ENCODE peak calls at places on chromosomes 4 and X, in eight cellular contexts. One of them, this sample, is unnamed.

GRCh38 chr4:101357751-101358150 is 10.4 kb upstream of the PPP3CA start:
- DNase-seq in CD8-positive, alpha-beta memory T cell: no peak
- DNase-seq in GM23248: peak
- DNase-seq in MM.1S: no peak
- DNase-seq in kidney: no peak
- DNase-seq in right lobe of liver: no peak
- DNase-seq in neural progenitor cell: no peak
- DNase-seq in brain microvascular endothelial cell: peak
- DNase-seq in this sample: no peak

GRCh38 chrX:151973851-151974335 is 583 bp downstream of the GABRE start:
- DNase-seq in CD8-positive, alpha-beta memory T cell: no peak
- DNase-seq in GM23248: peak
- DNase-seq in MM.1S: no peak
- DNase-seq in kidney: peak
- DNase-seq in right lobe of liver: no peak
- DNase-seq in neural progenitor cell: no peak
- DNase-seq in brain microvascular endothelial cell: no peak
- DNase-seq in this sample: peak

GRCh38 chr4:157992038-157992706 is 180.7 kb downstream of the GASK1B start:
- DNase-seq in CD8-positive, alpha-beta memory T cell: peak
- DNase-seq in GM23248: peak
- DNase-seq in MM.1S: peak
- DNase-seq in kidney: no peak
- DNase-seq in right lobe of liver: no peak
- DNase-seq in neural progenitor cell: peak
- DNase-seq in brain microvascular endothelial cell: peak
- DNase-seq in this sample: peak

GRCh38 chrX:41558531-41558930 is 111.4 kb downstream of the NYX start:
- DNase-seq in CD8-positive, alpha-beta memory T cell: peak
- DNase-seq in GM23248: peak
- DNase-seq in MM.1S: peak
- DNase-seq in kidney: no peak
- DNase-seq in right lobe of liver: no peak
- DNase-seq in neural progenitor cell: peak
- DNase-seq in brain microvascular endothelial cell: no peak
- DNase-seq in this sample: no peak

GRCh38 chrX:51893931-51894696 is 691 bp downstream of the MAGED1 start:
- DNase-seq in CD8-positive, alpha-beta memory T cell: peak
- DNase-seq in GM23248: peak
- DNase-seq in MM.1S: peak
- DNase-seq in kidney: no peak
- DNase-seq in right lobe of liver: no peak
- DNase-seq in neural progenitor cell: peak
- DNase-seq in brain microvascular endothelial cell: no peak
- DNase-seq in this sample: peak

GRCh38 chr4:3206439-3207100 is 42.4 kb upstream of the MSANTD1 start:
- DNase-seq in CD8-positive, alpha-beta memory T cell: no peak
- DNase-seq in GM23248: no peak
- DNase-seq in MM.1S: no peak
- DNase-seq in kidney: no peak
- DNase-seq in right lobe of liver: no peak
- DNase-seq in neural progenitor cell: no peak
- DNase-seq in brain microvascular endothelial cell: no peak
- DNase-seq in this sample: no peak

GRCh38 chrX:71251456-71251973 is 2.4 kb downstream of the ZMYM3 start:
- DNase-seq in CD8-positive, alpha-beta memory T cell: no peak
- DNase-seq in GM23248: no peak
- DNase-seq in MM.1S: no peak
- DNase-seq in kidney: no peak
- DNase-seq in right lobe of liver: no peak
- DNase-seq in neural progenitor cell: no peak
- DNase-seq in brain microvascular endothelial cell: no peak
- DNase-seq in this sample: no peak

GRCh38 chrX:51851507-51852085 is 41.8 kb upstream of the MAGED1 start:
- DNase-seq in CD8-positive, alpha-beta memory T cell: no peak
- DNase-seq in GM23248: no peak
- DNase-seq in MM.1S: peak
- DNase-seq in kidney: no peak
- DNase-seq in right lobe of liver: no peak
- DNase-seq in neural progenitor cell: no peak
- DNase-seq in brain microvascular endothelial cell: no peak
- DNase-seq in this sample: peak

GRCh38 chr4:42655921-42656735 is 777 bp downstream of the ATP8A1 start:
- DNase-seq in CD8-positive, alpha-beta memory T cell: peak
- DNase-seq in GM23248: peak
- DNase-seq in MM.1S: peak
- DNase-seq in kidney: peak
- DNase-seq in right lobe of liver: peak
- DNase-seq in neural progenitor cell: peak
- DNase-seq in brain microvascular endothelial cell: no peak
- DNase-seq in this sample: no peak

GRCh38 chr4:108053281-108053701 is 63.6 kb downstream of the HADH start:
- DNase-seq in CD8-positive, alpha-beta memory T cell: no peak
- DNase-seq in GM23248: no peak
- DNase-seq in MM.1S: no peak
- DNase-seq in kidney: no peak
- DNase-seq in right lobe of liver: no peak
- DNase-seq in neural progenitor cell: no peak
- DNase-seq in brain microvascular endothelial cell: no peak
- DNase-seq in this sample: no peak

GRCh38 chr4:172142331-172142738 is 329.1 kb downstream of the GALNTL6 start:
- DNase-seq in CD8-positive, alpha-beta memory T cell: no peak
- DNase-seq in GM23248: peak
- DNase-seq in MM.1S: no peak
- DNase-seq in kidney: no peak
- DNase-seq in right lobe of liver: no peak
- DNase-seq in neural progenitor cell: no peak
- DNase-seq in brain microvascular endothelial cell: no peak
- DNase-seq in this sample: no peak

GRCh38 chr4:40311811-40312346 is 23.3 kb upstream of the CHRNA9 start:
- DNase-seq in CD8-positive, alpha-beta memory T cell: peak
- DNase-seq in GM23248: no peak
- DNase-seq in MM.1S: peak
- DNase-seq in kidney: no peak
- DNase-seq in right lobe of liver: no peak
- DNase-seq in neural progenitor cell: no peak
- DNase-seq in brain microvascular endothelial cell: no peak
- DNase-seq in this sample: peak

GRCh38 chr4:154618708-154619315 is 6.4 kb upstream of the FGG start:
- DNase-seq in CD8-positive, alpha-beta memory T cell: peak
- DNase-seq in GM23248: peak
- DNase-seq in MM.1S: peak
- DNase-seq in kidney: no peak
- DNase-seq in right lobe of liver: peak
- DNase-seq in neural progenitor cell: peak
- DNase-seq in brain microvascular endothelial cell: peak
- DNase-seq in this sample: peak

GRCh38 chr4:119629142-119629471 is 503 bp upstream of the PDE5A start:
- DNase-seq in CD8-positive, alpha-beta memory T cell: no peak
- DNase-seq in GM23248: no peak
- DNase-seq in MM.1S: no peak
- DNase-seq in kidney: no peak
- DNase-seq in right lobe of liver: no peak
- DNase-seq in neural progenitor cell: no peak
- DNase-seq in brain microvascular endothelial cell: no peak
- DNase-seq in this sample: no peak

GRCh38 chrX:68942141-68942540 is 113.3 kb downstream of the EFNB1 start:
- DNase-seq in CD8-positive, alpha-beta memory T cell: no peak
- DNase-seq in GM23248: no peak
- DNase-seq in MM.1S: no peak
- DNase-seq in kidney: no peak
- DNase-seq in right lobe of liver: no peak
- DNase-seq in neural progenitor cell: no peak
- DNase-seq in brain microvascular endothelial cell: no peak
- DNase-seq in this sample: no peak

GRCh38 chr4:41881931-41882621 is 53.2 kb upstream of the TMEM33 start:
- DNase-seq in CD8-positive, alpha-beta memory T cell: no peak
- DNase-seq in GM23248: peak
- DNase-seq in MM.1S: peak
- DNase-seq in kidney: no peak
- DNase-seq in right lobe of liver: no peak
- DNase-seq in neural progenitor cell: peak
- DNase-seq in brain microvascular endothelial cell: no peak
- DNase-seq in this sample: no peak

GRCh38 chrX:109857898-109858297 is 124.8 kb upstream of the ACSL4 start:
- DNase-seq in CD8-positive, alpha-beta memory T cell: no peak
- DNase-seq in GM23248: peak
- DNase-seq in MM.1S: no peak
- DNase-seq in kidney: no peak
- DNase-seq in right lobe of liver: no peak
- DNase-seq in neural progenitor cell: no peak
- DNase-seq in brain microvascular endothelial cell: no peak
- DNase-seq in this sample: peak

GRCh38 chr4:10317345-10317744 is 139.9 kb downstream of the ZNF518B start:
- DNase-seq in CD8-positive, alpha-beta memory T cell: no peak
- DNase-seq in GM23248: no peak
- DNase-seq in MM.1S: no peak
- DNase-seq in kidney: no peak
- DNase-seq in right lobe of liver: no peak
- DNase-seq in neural progenitor cell: no peak
- DNase-seq in brain microvascular endothelial cell: no peak
- DNase-seq in this sample: no peak

GRCh38 chr4:32462944-32463343 is 1742.8 kb downstream of the PCDH7 start:
- DNase-seq in CD8-positive, alpha-beta memory T cell: no peak
- DNase-seq in GM23248: peak
- DNase-seq in MM.1S: peak
- DNase-seq in kidney: no peak
- DNase-seq in right lobe of liver: no peak
- DNase-seq in neural progenitor cell: peak
- DNase-seq in brain microvascular endothelial cell: peak
- DNase-seq in this sample: no peak

GRCh38 chr4:180377741-180378140 is 1865.5 kb upstream of the TENM3 start:
- DNase-seq in CD8-positive, alpha-beta memory T cell: no peak
- DNase-seq in GM23248: no peak
- DNase-seq in MM.1S: no peak
- DNase-seq in kidney: no peak
- DNase-seq in right lobe of liver: no peak
- DNase-seq in neural progenitor cell: no peak
- DNase-seq in brain microvascular endothelial cell: no peak
- DNase-seq in this sample: no peak

DNA sequence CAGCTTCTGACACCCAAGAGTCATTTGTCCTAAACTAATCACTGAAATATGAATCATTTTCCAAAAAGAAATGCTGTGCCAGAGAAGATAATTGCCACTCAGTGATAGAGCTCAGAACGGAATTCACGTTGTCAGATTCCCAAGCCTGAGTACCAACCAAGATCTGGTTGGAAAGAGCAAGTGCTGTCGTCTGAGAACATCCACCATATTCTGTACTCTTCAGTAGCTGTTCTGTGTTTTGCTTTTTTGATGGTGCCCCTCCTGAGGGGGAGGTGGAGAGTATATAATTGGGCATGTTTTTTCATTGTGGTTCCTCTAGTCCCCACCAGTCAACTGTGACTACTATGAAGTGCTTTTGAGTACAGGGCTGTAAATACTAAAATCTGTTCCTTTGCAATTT is 13.2 kb downstream of the RUFY3 start:
- DNase-seq in CD8-positive, alpha-beta memory T cell: peak
- DNase-seq in GM23248: peak
- DNase-seq in MM.1S: no peak
- DNase-seq in kidney: no peak
- DNase-seq in right lobe of liver: no peak
- DNase-seq in neural progenitor cell: no peak
- DNase-seq in brain microvascular endothelial cell: no peak
- DNase-seq in this sample: no peak
- H3K27ac ChIP-seq in CD8-positive, alpha-beta memory T cell: peak
- H3K27ac ChIP-seq in GM23248: peak
- H3K27ac ChIP-seq in MM.1S: peak
- H3K27ac ChIP-seq in kidney: peak
- H3K27ac ChIP-seq in right lobe of liver: peak
- H3K27ac ChIP-seq in neural progenitor cell: no peak
- H3K27ac ChIP-seq in brain microvascular endothelial cell: peak
- H3K27ac ChIP-seq in this sample: peak

GRCh38 chr4:38114435-38114834 is 154.2 kb downstream of the PTTG2 start:
- DNase-seq in CD8-positive, alpha-beta memory T cell: no peak
- DNase-seq in GM23248: peak
- DNase-seq in MM.1S: no peak
- DNase-seq in kidney: no peak
- DNase-seq in right lobe of liver: no peak
- DNase-seq in neural progenitor cell: peak
- DNase-seq in brain microvascular endothelial cell: no peak
- DNase-seq in this sample: no peak
- H3K27ac ChIP-seq in CD8-positive, alpha-beta memory T cell: no peak
- H3K27ac ChIP-seq in GM23248: no peak
- H3K27ac ChIP-seq in MM.1S: no peak
- H3K27ac ChIP-seq in kidney: no peak
- H3K27ac ChIP-seq in right lobe of liver: no peak
- H3K27ac ChIP-seq in neural progenitor cell: peak
- H3K27ac ChIP-seq in brain microvascular endothelial cell: no peak
- H3K27ac ChIP-seq in this sample: no peak

DNA sequence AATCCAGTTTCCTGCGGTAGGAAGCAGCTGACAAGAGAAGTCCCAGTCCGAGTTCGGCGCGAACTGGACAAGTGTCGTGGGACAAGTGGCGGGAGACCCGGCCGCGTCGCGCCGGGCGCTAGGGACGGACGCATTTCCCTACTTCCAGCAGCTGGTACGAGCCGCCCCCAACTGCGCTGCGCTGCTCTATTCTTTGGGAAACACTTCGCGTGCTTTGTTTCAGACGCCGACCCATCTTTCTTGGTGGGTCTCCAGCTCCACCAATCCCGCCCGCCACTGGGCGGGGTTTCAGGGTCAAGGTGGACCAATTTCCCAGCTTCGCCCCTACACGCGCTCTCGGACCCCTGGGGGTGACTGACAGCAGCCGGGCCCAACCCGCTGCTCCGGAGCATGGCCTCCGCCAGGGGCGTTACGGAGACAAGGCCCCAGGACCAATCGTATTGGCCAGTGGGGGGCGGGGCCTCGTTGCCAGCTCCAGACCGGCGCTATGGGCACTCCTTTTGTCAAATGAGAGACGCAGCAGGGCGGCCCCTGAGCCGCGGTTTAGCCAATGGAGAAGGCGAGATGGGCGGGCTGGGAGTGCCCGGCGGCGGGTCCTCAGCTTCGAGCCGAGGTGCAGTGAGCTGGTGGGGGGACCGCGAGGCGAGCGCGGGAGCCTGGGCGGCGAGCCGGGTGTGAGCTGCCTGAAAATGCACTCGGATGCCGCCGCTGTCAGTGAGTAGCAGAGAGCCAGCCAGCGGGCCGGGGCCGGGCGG is at the start of gene DCUN1D4:
- DNase-seq in CD8-positive, alpha-beta memory T cell: peak
- DNase-seq in GM23248: peak
- DNase-seq in MM.1S: peak
- DNase-seq in kidney: peak
- DNase-seq in right lobe of liver: peak
- DNase-seq in neural progenitor cell: peak
- DNase-seq in brain microvascular endothelial cell: peak
- DNase-seq in this sample: peak
- H3K27ac ChIP-seq in CD8-positive, alpha-beta memory T cell: peak
- H3K27ac ChIP-seq in GM23248: peak
- H3K27ac ChIP-seq in MM.1S: peak
- H3K27ac ChIP-seq in kidney: peak
- H3K27ac ChIP-seq in right lobe of liver: peak
- H3K27ac ChIP-seq in neural progenitor cell: peak
- H3K27ac ChIP-seq in brain microvascular endothelial cell: peak
- H3K27ac ChIP-seq in this sample: peak

DNA sequence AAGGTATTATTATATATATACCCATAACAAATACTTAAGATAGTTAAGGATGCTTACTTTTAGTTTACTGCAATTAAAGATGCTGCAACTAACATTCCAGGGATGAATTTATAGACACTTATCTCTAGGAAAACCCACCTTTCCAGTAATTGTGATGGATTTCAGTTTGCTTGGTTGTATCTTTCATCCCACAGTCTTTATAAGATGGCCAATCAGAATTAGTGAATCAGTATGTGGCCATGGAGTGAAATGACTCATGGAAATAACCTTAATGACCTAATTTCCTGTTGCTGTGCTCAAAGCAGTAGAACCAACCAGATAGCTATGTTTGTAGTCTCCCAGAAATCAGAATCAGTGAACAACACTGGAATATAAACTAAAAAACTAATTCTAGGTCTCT is 26.4 kb downstream of the MOSPD2 start:
- DNase-seq in CD8-positive, alpha-beta memory T cell: no peak
- DNase-seq in GM23248: peak
- DNase-seq in MM.1S: peak
- DNase-seq in kidney: no peak
- DNase-seq in right lobe of liver: no peak
- DNase-seq in neural progenitor cell: no peak
- DNase-seq in brain microvascular endothelial cell: peak
- DNase-seq in this sample: peak
- H3K27ac ChIP-seq in CD8-positive, alpha-beta memory T cell: no peak
- H3K27ac ChIP-seq in GM23248: peak
- H3K27ac ChIP-seq in MM.1S: no peak
- H3K27ac ChIP-seq in kidney: no peak
- H3K27ac ChIP-seq in right lobe of liver: no peak
- H3K27ac ChIP-seq in neural progenitor cell: no peak
- H3K27ac ChIP-seq in brain microvascular endothelial cell: peak
- H3K27ac ChIP-seq in this sample: peak

This sample was measured in mammary epithelial cell.